ENCODE peak calls at places on chromosomes 5 and 9, in eight cellular contexts. J is CD8-positive, alpha-beta T cell; Y is C1 segment of cervical spinal cord; A is endodermal cell; I is stimulated activated CD8-positive, alpha-beta memory T cell treated with anti-CD3 and anti-CD28 coated beads, Interleukin-15, amount 100 ng/mL, for 4 hours; O is ELF-1; G is NCI-H345; F is T-helper 1 cell. D is an unnamed sample.
A peak's percentile ranks its signal among the peaks of the same experiment; 100 is the strongest.

GRCh38 chr5:23466401-23466886 is 41.0 kb upstream of the PRDM9 start:
- DNase-seq in Y (no peak), I (no peak), G (no peak), J (no peak), F (no peak), O (no peak), A (no peak), D (peak; percentile 93)

GRCh38 chr9:8895498-8896224 is 1096.1 kb upstream of the DMAC1 start:
- DNase-seq in G (peak; percentile 52), O (peak; percentile 9), Y (no peak), A (no peak), I (no peak), F (no peak), J (no peak), D (no peak)

GRCh38 chr5:139799359-139799758 is 3.8 kb downstream of the PSD2 start:
- DNase-seq in F (no peak), O (no peak), A (no peak), Y (no peak), I (no peak), G (no peak), J (no peak), D (no peak)

GRCh38 chr9:121738969-121739368 is 87.5 kb downstream of the DAB2IP start:
- DNase-seq in Y (no peak), F (no peak), J (no peak), A (no peak), I (no peak), G (no peak), O (no peak), D (no peak)

GRCh38 chr5:152102057-152102456 is 177.4 kb upstream of the GLRA1 start:
- DNase-seq in J (no peak), A (no peak), O (no peak), Y (no peak), F (no peak), G (no peak), I (no peak), D (no peak)

GRCh38 chr5:57989378-57989777 is 470.5 kb downstream of the PLK2 start:
- DNase-seq in J (no peak), I (no peak), O (peak; percentile 8), F (no peak), A (no peak), Y (no peak), G (no peak), D (peak; percentile 68)

GRCh38 chr9:121498487-121499176 is 1.0 kb downstream of the GGTA1 start:
- DNase-seq in I (no peak), A (peak; percentile 67), F (no peak), O (peak; percentile 29), G (peak; percentile 22), J (no peak), Y (peak; percentile 44), D (peak; percentile 21)

GRCh38 chr5:77560677-77561263 is 68.7 kb upstream of the WDR41 start:
- DNase-seq in F (peak; percentile 7), A (no peak), I (no peak), J (no peak), O (no peak), Y (no peak), G (peak; percentile 60), D (peak; percentile 58)

GRCh38 chr9:106677815-106678214 is 185.2 kb upstream of the ZNF462 start:
- DNase-seq in G (no peak), I (no peak), O (no peak), J (no peak), Y (no peak), A (no peak), F (no peak), D (no peak)

GRCh38 chr5:34656700-34657549 is 797 bp downstream of the RAI14 start:
- DNase-seq in G (no peak), J (no peak), I (no peak), F (no peak), Y (peak; percentile 34), A (peak; percentile 66), O (peak; percentile 29), D (peak; percentile 21)

GRCh38 chr5:69039829-69040228 is 54.0 kb upstream of the SLC30A5 start:
- DNase-seq in O (no peak), I (no peak), Y (no peak), J (no peak), A (no peak), G (no peak), F (no peak), D (no peak)